ENCODE peak calls at places on chromosome 1, in nine cellular contexts. C is left ventricle myocardium inferior, N is fibroblast of mammary gland, Z is Calu3, Q is cardiac fibroblast, A is PC-3, G is cardiac muscle cell, W is fibroblast of the aortic adventitia, O is adrenal gland. H is an unnamed sample.

GRCh38 chr1:208868554-208868953 is 624.4 kb upstream of the PLXNA2 start:
- DNase-seq in O (no peak), A (peak), W (peak), Z (no peak), G (peak), C (no peak), N (no peak), Q (peak), H (no peak)

GRCh38 chr1:28457678-28458077 is 48.2 kb upstream of the RCC1 start:
- DNase-seq in W (no peak), C (no peak), Q (no peak), Z (no peak), G (no peak), A (no peak), O (no peak), N (no peak), H (no peak)

GRCh38 chr1:172674831-172675613 is 16.1 kb downstream of the FASLG start:
- DNase-seq in G (peak), Z (no peak), W (peak), Q (no peak), O (no peak), C (no peak), A (no peak), N (no peak), H (no peak)

GRCh38 chr1:160651428-160652064 is 4.7 kb upstream of the SLAMF1 start:
- DNase-seq in G (no peak), Z (no peak), N (no peak), C (no peak), O (no peak), A (no peak), W (no peak), Q (no peak), H (no peak)

GRCh38 chr1:175394739-175395138 is 202.2 kb upstream of the KIAA0040 start:
- DNase-seq in N (no peak), A (no peak), C (no peak), W (no peak), O (no peak), Q (no peak), G (no peak), Z (no peak), H (no peak)

GRCh38 chr1:154767315-154768240 is 102.5 kb downstream of the KCNN3 start:
- DNase-seq in Z (no peak), G (peak), N (no peak), A (no peak), O (no peak), W (peak), Q (peak), C (peak), H (no peak)

GRCh38 chr1:31939484-31940329 is 1.5 kb upstream of the PTP4A2 start:
- DNase-seq in G (peak), Z (peak), Q (peak), O (peak), A (peak), N (peak), C (no peak), W (peak), H (no peak)

GRCh38 chr1:241627453-241628329 is 12.5 kb downstream of the CHML start:
- DNase-seq in Z (peak), N (peak), W (peak), Q (peak), A (peak), O (peak), C (no peak), G (peak), H (no peak)

GRCh38 chr1:1434131-1434811 is 1.2 kb upstream of the VWA1 start:
- DNase-seq in N (no peak), G (peak), C (peak), O (peak), Z (peak), W (no peak), Q (peak), A (no peak), H (no peak)

GRCh38 chr1:30748098-30748698 is 9.4 kb downstream of the LAPTM5 start:
- DNase-seq in C (no peak), Z (no peak), G (peak), N (peak), Q (peak), O (no peak), W (peak), A (no peak), H (no peak)

GRCh38 chr1:192830596-192831241 is 21.9 kb downstream of the RGS2 start:
- DNase-seq in W (no peak), O (no peak), A (no peak), Z (no peak), N (no peak), C (no peak), G (peak), Q (no peak), H (no peak)

GRCh38 chr1:8194481-8195227 is 123.3 kb upstream of the SLC45A1 start:
- DNase-seq in N (peak), A (peak), Q (no peak), Z (peak), C (no peak), W (peak), O (no peak), G (no peak), H (no peak)

GRCh38 chr1:125065092-125065820 is 3880.5 kb downstream of the SRGAP2C start:
- DNase-seq in W (no peak), C (no peak), O (no peak), Q (no peak), G (no peak), Z (no peak), A (no peak), N (no peak), H (no peak)

GRCh38 chr1:155695107-155695506 is 6.2 kb downstream of the DAP3 start:
- DNase-seq in N (peak), Z (no peak), A (peak), W (peak), C (no peak), Q (peak), G (peak), O (no peak), H (peak)

GRCh38 chr1:162983671-162984425 is 85.3 kb upstream of the RGS4 start:
- DNase-seq in Z (no peak), G (no peak), N (no peak), O (no peak), C (no peak), W (no peak), Q (no peak), A (no peak), H (no peak)

GRCh38 chr1:20485527-20486456 is at the start of gene CAMK2N1:
- DNase-seq in Z (peak), G (peak), W (peak), C (peak), A (peak), N (peak), Q (peak), O (peak), H (no peak)

GRCh38 chr1:200708769-200709168 is 29.9 kb upstream of the CAMSAP2 start:
- DNase-seq in G (no peak), W (no peak), C (no peak), O (no peak), Z (no peak), Q (no peak), N (peak), A (peak), H (no peak)

GRCh38 chr1:222815367-222815765 is 527 bp downstream of the DISP1 start:
- DNase-seq in Z (peak), N (peak), W (peak), O (peak), A (peak), G (peak), Q (no peak), C (no peak), H (peak)

GRCh38 chr1:67393240-67393639 is 37.0 kb downstream of the SERBP1 start:
- DNase-seq in W (no peak), Z (no peak), C (peak), O (no peak), N (no peak), G (no peak), A (no peak), Q (no peak), H (no peak)

GRCh38 chr1:24409535-24409934 is 4.0 kb downstream of the STPG1 start:
- DNase-seq in Z (no peak), Q (peak), C (no peak), G (peak), O (no peak), A (peak), W (peak), N (peak), H (no peak)

GRCh38 chr1:110056776-110057175 is 13.7 kb downstream of the ALX3 start:
- DNase-seq in Q (peak), Z (no peak), O (peak), C (no peak), G (peak), N (peak), W (peak), A (peak), H (no peak)

GRCh38 chr1:225467193-225468020 is 39.6 kb upstream of the LBR start:
- DNase-seq in Q (peak), C (peak), A (no peak), W (no peak), G (peak), N (no peak), Z (no peak), O (peak), H (no peak)

GRCh38 chr1:226222686-226223085 is 778 bp upstream of the MIXL1 start:
- DNase-seq in Z (no peak), N (no peak), O (no peak), W (no peak), A (no peak), G (no peak), C (no peak), Q (no peak), H (no peak)

GRCh38 chr1:3032970-3033794 is 11.9 kb downstream of the ACTRT2 start:
- DNase-seq in O (no peak), G (no peak), N (no peak), W (no peak), C (no peak), Z (no peak), A (no peak), Q (no peak), H (no peak)

GRCh38 chr1:41599912-41600311 is 115.4 kb upstream of the EDN2 start:
- DNase-seq in W (peak), N (peak), Q (peak), G (peak), C (no peak), Z (peak), A (peak), O (no peak), H (no peak)

GRCh38 chr1:157198619-157199420 is 60.6 kb upstream of the ETV3 start:
- DNase-seq in A (no peak), W (no peak), G (no peak), O (no peak), Z (peak), N (no peak), C (no peak), Q (no peak), H (peak)

DNA sequence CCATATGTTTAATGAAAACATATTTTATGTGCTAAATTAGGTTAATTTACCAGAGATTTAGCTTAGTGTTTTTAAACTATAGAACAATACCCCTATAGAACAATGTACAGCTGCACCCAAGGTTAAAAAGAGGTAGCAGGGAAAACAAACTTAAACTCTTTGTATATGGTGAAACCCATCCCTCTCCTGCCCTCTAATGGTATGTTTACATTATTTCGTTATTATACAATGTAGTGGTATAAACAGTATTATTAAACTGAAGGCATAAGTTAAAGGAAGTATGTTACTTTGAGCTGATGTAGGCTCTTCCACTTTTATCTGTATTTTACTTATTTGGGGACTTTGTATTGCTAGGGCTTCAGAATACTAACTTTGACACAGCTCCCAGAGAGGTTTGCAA is 16.7 kb upstream of the ZYG11A start:
- DNase-seq in W (peak), Q (peak), A (peak), N (peak), O (no peak), Z (no peak), G (peak), C (no peak), H (no peak)
- TF ChIP-seq CTCF in W (peak), Q (peak), A (peak), N (peak), O (no peak), Z (peak), G (peak), C (no peak), H (peak)

GRCh38 chr1:90964444-90965035 is 57.3 kb downstream of the ZNF644 start:
- DNase-seq in C (no peak), W (peak), A (peak), N (peak), Q (peak), O (no peak), Z (no peak), G (peak), H (no peak)
- TF ChIP-seq CTCF in C (peak), W (peak), A (peak), N (peak), Q (peak), O (peak), Z (peak), G (peak), H (peak)

DNA sequence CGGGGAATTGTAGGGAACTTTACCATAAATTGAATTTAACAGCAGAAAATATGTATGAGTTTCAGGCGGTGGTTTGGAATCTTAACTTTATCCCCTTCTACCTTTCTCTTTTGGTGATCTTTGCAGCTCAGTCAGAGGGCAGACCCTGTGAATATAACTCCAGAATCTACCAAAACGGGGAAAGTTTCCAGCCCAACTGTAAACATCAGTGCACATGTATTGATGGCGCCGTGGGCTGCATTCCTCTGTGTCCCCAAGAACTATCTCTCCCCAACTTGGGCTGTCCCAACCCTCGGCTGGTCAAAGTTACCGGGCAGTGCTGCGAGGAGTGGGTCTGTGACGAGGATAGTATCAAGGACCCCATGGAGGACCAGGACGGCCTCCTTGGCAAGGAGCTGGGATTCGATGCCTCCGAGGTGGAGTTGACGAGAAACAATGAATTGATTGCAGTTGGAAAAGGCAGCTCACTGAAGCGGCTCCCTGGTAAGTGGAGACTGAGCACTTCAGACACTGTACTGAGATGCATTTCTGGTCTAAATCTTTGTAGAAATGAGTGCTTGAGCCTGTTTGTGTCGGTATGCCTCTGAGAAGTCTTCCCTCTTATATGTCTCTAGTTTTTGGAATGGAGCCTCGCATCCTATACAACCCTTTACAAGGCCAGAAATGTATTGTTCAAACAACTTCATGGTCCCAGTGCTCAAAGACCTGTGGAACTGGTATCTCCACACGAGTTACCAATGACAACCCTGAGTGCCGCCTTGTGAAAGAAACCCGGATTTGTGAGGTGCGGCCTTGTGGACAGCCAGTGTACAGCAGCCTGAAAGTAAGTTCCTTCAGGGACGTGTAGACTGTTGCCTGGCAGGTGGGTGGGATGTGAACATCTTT is 1.5 kb downstream of the CCN1 start:
- DNase-seq in Q (peak), A (peak), Z (peak), N (peak), W (peak), G (peak), O (no peak), C (peak), H (peak)
- TF ChIP-seq CTCF in Q (peak), A (peak), Z (peak), N (peak), W (peak), G (peak), O (no peak), C (peak), H (peak)

GRCh38 chr1:108327534-108328462 is 83.9 kb upstream of the NBPF4 start:
- DNase-seq in G (no peak), W (no peak), N (no peak), O (no peak), A (peak), Q (no peak), Z (peak), C (no peak), H (no peak)
- TF ChIP-seq CTCF in G (no peak), W (no peak), N (no peak), O (no peak), A (peak), Q (no peak), Z (no peak), C (no peak), H (no peak)

GRCh38 chr1:10980094-10980577 is 32.3 kb upstream of the TARDBP start:
- DNase-seq in Z (peak), A (peak), W (peak), Q (peak), O (peak), G (peak), N (peak), C (peak), H (peak)
- TF ChIP-seq CTCF in Z (no peak), A (peak), W (peak), Q (peak), O (peak), G (peak), N (peak), C (peak), H (peak)

H was measured in LNCaP clone FGC.